ENCODE peak calls at places on chromosome 17, in eight cellular contexts. Z is stimulated activated CD8-positive, alpha-beta memory T cell treated with anti-CD3 and anti-CD28 coated beads, Interleukin-7, amount 100 ng/mL, for 1 hour; E is anterior cingulate cortex; P is C1 segment of cervical spinal cord; U is prostate gland; X is GDM1; O is transverse colon; L is NCI-H460. F is an unnamed sample.

GRCh38 chr17:38344127-38344745 is 480 bp upstream of the GPR179 start:
- DNase-seq in X (no peak), L (no peak), U (no peak), E (no peak), Z (no peak), P (no peak), O (no peak), F (no peak)

GRCh38 chr17:57527437-57528083 is 217.5 kb downstream of the CCDC182 start:
- DNase-seq in E (no peak), X (no peak), O (no peak), U (no peak), L (no peak), P (no peak), Z (no peak), F (no peak)

GRCh38 chr17:75151893-75152292 is 2.4 kb downstream of the JPT1 start:
- DNase-seq in O (no peak), X (no peak), Z (no peak), U (no peak), E (no peak), P (no peak), L (no peak), F (no peak)

GRCh38 chr17:78836420-78837021 is 4.1 kb downstream of the USP36 start:
- DNase-seq in U (no peak), P (no peak), X (no peak), O (no peak), E (no peak), L (no peak), Z (no peak), F (no peak)

GRCh38 chr17:75590314-75590761 is 2.7 kb downstream of the MYO15B start:
- DNase-seq in U (no peak), P (no peak), X (no peak), E (no peak), L (no peak), O (no peak), Z (no peak), F (no peak)

GRCh38 chr17:34990921-34991365 is 10.6 kb downstream of the LIG3 start:
- DNase-seq in O (peak), P (no peak), X (no peak), U (peak), Z (no peak), L (no peak), E (no peak), F (peak)

GRCh38 chr17:35545150-35545549 is 7.7 kb upstream of the SLFN12L start:
- DNase-seq in L (no peak), O (no peak), P (no peak), Z (no peak), U (no peak), E (no peak), X (no peak), F (no peak)

GRCh38 chr17:40529991-40530390 is 28.6 kb upstream of the TNS4 start:
- DNase-seq in E (no peak), O (no peak), Z (no peak), U (no peak), X (no peak), L (no peak), P (no peak), F (no peak)

GRCh38 chr17:8681175-8681949 is 50.8 kb upstream of the MYH10 start:
- DNase-seq in P (no peak), Z (no peak), O (no peak), E (no peak), U (no peak), X (no peak), L (no peak), F (no peak)

GRCh38 chr17:60167095-60167741 is 17.4 kb downstream of the CA4 start:
- DNase-seq in P (no peak), U (no peak), Z (no peak), L (no peak), X (no peak), O (no peak), E (no peak), F (no peak)

GRCh38 chr17:3635474-3636153 is 436 bp downstream of the SHPK start:
- DNase-seq in Z (no peak), U (no peak), L (no peak), E (no peak), O (peak), P (no peak), X (no peak), F (peak)

GRCh38 chr17:15157051-15157450 is 108.1 kb downstream of the PMP22 start:
- DNase-seq in X (peak), Z (no peak), P (no peak), U (no peak), E (no peak), L (no peak), O (no peak), F (no peak)

GRCh38 chr17:802481-802880 is 20.3 kb downstream of the MRM3 start:
- DNase-seq in L (no peak), E (no peak), P (no peak), Z (no peak), X (no peak), O (no peak), U (no peak), F (no peak)

GRCh38 chr17:50660042-50660886 is 25.6 kb downstream of the ABCC3 start:
- DNase-seq in Z (no peak), P (no peak), X (no peak), E (no peak), L (no peak), U (peak), O (peak), F (no peak)

GRCh38 chr17:79897243-79898063 is 58.2 kb upstream of the CBX4 start:
- DNase-seq in O (no peak), U (peak), P (no peak), X (no peak), Z (no peak), E (no peak), L (no peak), F (peak)

GRCh38 chr17:37446027-37446426 is 39.3 kb downstream of the TADA2A start:
- DNase-seq in X (no peak), O (no peak), U (no peak), Z (no peak), P (no peak), E (no peak), L (peak), F (no peak)

GRCh38 chr17:77772461-77772897 is 186.0 kb upstream of the TNRC6C start:
- DNase-seq in L (peak), Z (peak), E (no peak), O (peak), P (no peak), U (no peak), X (peak), F (no peak)

GRCh38 chr17:165939-166338 is 15.5 kb downstream of the DOC2B start:
- DNase-seq in U (no peak), L (no peak), O (no peak), X (no peak), Z (no peak), E (no peak), P (no peak), F (no peak)

GRCh38 chr17:77231076-77231871 is 90.5 kb downstream of the SEC14L1 start:
- DNase-seq in O (no peak), X (no peak), E (no peak), L (no peak), U (no peak), P (no peak), Z (no peak), F (no peak)

GRCh38 chr17:9273334-9274118 is 252.2 kb downstream of the NTN1 start:
- DNase-seq in U (no peak), Z (no peak), O (peak), X (no peak), P (no peak), L (no peak), E (no peak), F (no peak)

GRCh38 chr17:59427425-59427921 is 96.0 kb downstream of the YPEL2 start:
- DNase-seq in Z (no peak), U (no peak), P (peak), O (no peak), L (no peak), E (peak), X (no peak), F (no peak)

GRCh38 chr17:28204751-28205150 is 114.2 kb upstream of the TMEM97 start:
- DNase-seq in L (no peak), O (no peak), E (no peak), X (no peak), U (no peak), P (no peak), Z (no peak), F (no peak)

GRCh38 chr17:82868715-82869131 is 28.9 kb upstream of the ZNF750 start:
- DNase-seq in L (no peak), O (no peak), U (no peak), Z (no peak), X (no peak), P (no peak), E (no peak), F (no peak)

GRCh38 chr17:43723697-43724359 is 34.8 kb downstream of the SOST start:
- DNase-seq in O (no peak), U (no peak), E (no peak), L (peak), Z (no peak), P (no peak), X (no peak), F (no peak)

GRCh38 chr17:21126645-21127507 is at the start of gene DHRS7B:
- DNase-seq in O (peak), E (peak), Z (peak), X (peak), U (peak), L (peak), P (peak), F (peak)

GRCh38 chr17:82231562-82232321 is 2.9 kb downstream of the SLC16A3 start:
- DNase-seq in O (peak), X (peak), E (peak), U (peak), Z (no peak), P (peak), L (no peak), F (no peak)

GRCh38 chr17:47414612-47415011 is 90.9 kb downstream of the EFCAB13 start:
- DNase-seq in P (no peak), Z (no peak), O (no peak), U (no peak), X (no peak), E (no peak), L (no peak), F (no peak)

GRCh38 chr17:17819561-17819995 is 17.2 kb downstream of the SREBF1 start:
- DNase-seq in U (peak), X (no peak), O (peak), E (no peak), P (peak), Z (no peak), L (peak), F (peak)

GRCh38 chr17:80168371-80168770 is 1.5 kb upstream of the CARD14 start:
- DNase-seq in P (no peak), U (no peak), Z (no peak), E (no peak), O (no peak), X (no peak), L (no peak), F (no peak)

GRCh38 chr17:8320990-8321389 is 10.9 kb downstream of the ARHGEF15 start:
- DNase-seq in U (no peak), X (no peak), Z (no peak), L (no peak), E (no peak), O (no peak), P (no peak), F (no peak)

GRCh38 chr17:74937064-74938051 is 1.7 kb downstream of the OTOP3 start:
- DNase-seq in X (no peak), O (no peak), E (no peak), Z (no peak), U (no peak), P (no peak), L (no peak), F (no peak)

GRCh38 chr17:56593741-56594527 is 435 bp downstream of the NOG start:
- DNase-seq in U (peak), X (no peak), P (peak), O (peak), Z (no peak), L (peak), E (peak), F (peak)

GRCh38 chr17:44759916-44760243 is 1.1 kb downstream of the ADAM11 start:
- DNase-seq in X (no peak), U (no peak), E (no peak), P (no peak), Z (no peak), O (no peak), L (no peak), F (no peak)

GRCh38 chr17:7107012-7107754 is 7.4 kb downstream of the ASGR2 start:
- DNase-seq in U (no peak), Z (no peak), P (no peak), O (no peak), L (no peak), X (no peak), E (no peak), F (no peak)

GRCh38 chr17:79995691-79996090 is 40.0 kb downstream of the TBC1D16 start:
- DNase-seq in E (no peak), U (no peak), O (no peak), P (no peak), L (no peak), Z (no peak), X (no peak), F (no peak)

GRCh38 chr17:40348562-40349476 is 15.7 kb downstream of the GJD3 start:
- DNase-seq in X (no peak), E (peak), O (peak), P (peak), L (no peak), Z (no peak), U (peak), F (no peak)

GRCh38 chr17:7940743-7941142 is 8.7 kb downstream of the CNTROB start:
- DNase-seq in Z (no peak), X (no peak), U (no peak), L (no peak), P (no peak), E (no peak), O (no peak), F (no peak)

F was measured in LNCaP clone FGC.